ENCODE peak calls at places on chromosomes 7 and 10, in eight cellular contexts. D is Calu3; T is stimulated activated naive B cell treated with anti-CD40 and anti-IgM and Interleukin-4, amounts not matched to agents 10 μg/mL and 1 μg/mL and 100 μg/mL, for 72 hours; C is SIG-M5; X is activated naive CD4-positive, alpha-beta T cell; O is transverse colon; E is CD8-positive, alpha-beta memory T cell; P is left ventricle myocardium superior. V is an unnamed sample.
A peak's percentile ranks its signal among the peaks of the same experiment; 100 is the strongest.

GRCh38 chr7:16695621-16696237 is 49.7 kb downstream of the BZW2 start:
- DNase-seq in C (no peak), X (no peak), P (no peak), D (peak; percentile 71), T (no peak), E (no peak), O (peak; percentile 14), V (no peak)

GRCh38 chr7:17062433-17063383 is 180.9 kb upstream of the AGR3 start:
- DNase-seq in D (no peak), X (no peak), C (no peak), E (no peak), T (no peak), P (no peak), O (no peak), V (no peak)

GRCh38 chr7:158834799-158835784 is 5.8 kb upstream of the ESYT2 start:
- DNase-seq in E (no peak), C (no peak), O (no peak), P (no peak), D (no peak), X (no peak), T (no peak), V (no peak)

GRCh38 chr10:17428096-17428615 is 26.2 kb downstream of the ST8SIA6 start:
- DNase-seq in O (no peak), D (no peak), E (no peak), T (no peak), X (no peak), C (no peak), P (no peak), V (no peak)

GRCh38 chr7:158355456-158356065 is 232.1 kb downstream of the PTPRN2 start:
- DNase-seq in X (no peak), P (peak; percentile 15), E (no peak), D (no peak), C (no peak), T (no peak), O (no peak), V (no peak)

GRCh38 chr7:143383642-143383957 is 2.5 kb downstream of the ZYX start:
- DNase-seq in C (no peak), D (no peak), E (peak; percentile 30), T (no peak), P (no peak), X (no peak), O (no peak), V (no peak)

GRCh38 chr10:58943234-58943633 is 233.2 kb upstream of the PHYHIPL start:
- DNase-seq in X (no peak), E (no peak), T (no peak), O (no peak), P (no peak), C (no peak), D (no peak), V (no peak)

GRCh38 chr7:44046321-44047061 is 2.0 kb downstream of the DBNL start:
- DNase-seq in O (no peak), E (peak; percentile 47), D (no peak), T (peak; percentile 81), C (peak; percentile 60), X (no peak), P (no peak), V (no peak)

GRCh38 chr7:23811540-23811939 is 101.5 kb downstream of the STK31 start:
- DNase-seq in P (no peak), E (no peak), D (no peak), X (no peak), C (no peak), O (no peak), T (no peak), V (no peak)

GRCh38 chr10:99329238-99329890 is at the start of gene CNNM1:
- DNase-seq in E (no peak), O (no peak), X (peak; percentile 2), P (peak; percentile 31), D (peak; percentile 49), T (peak; percentile 6), C (no peak), V (peak; percentile 43)

GRCh38 chr7:66557214-66558200 is 71.2 kb upstream of the KCTD7 start:
- DNase-seq in T (peak; percentile 41), P (peak; percentile 86), O (peak; percentile 78), E (peak; percentile 79), X (peak; percentile 74), C (no peak), D (peak; percentile 73), V (peak; percentile 85)

GRCh38 chr10:55091691-55092328 is 290.8 kb upstream of the PCDH15 start:
- DNase-seq in T (no peak), X (no peak), C (no peak), P (no peak), E (no peak), D (peak; percentile 11), O (no peak), V (no peak)

GRCh38 chr7:145681646-145682045 is 435.0 kb upstream of the CNTNAP2 start:
- DNase-seq in T (no peak), C (no peak), E (no peak), X (no peak), O (no peak), P (no peak), D (no peak), V (no peak)

GRCh38 chr10:74000892-74001669 is 3.2 kb downstream of the VCL start:
- DNase-seq in O (no peak), E (no peak), C (no peak), X (no peak), D (no peak), P (no peak), T (no peak), V (no peak)

GRCh38 chr10:115026041-115026779 is 67.0 kb upstream of the ATRNL1 start:
- DNase-seq in P (no peak), C (no peak), T (no peak), X (no peak), D (no peak), E (no peak), O (no peak), V (no peak)

GRCh38 chr10:7606977-7607404 is 59.8 kb downstream of the ITIH5 start:
- DNase-seq in T (no peak), X (no peak), O (no peak), D (no peak), E (no peak), C (no peak), P (peak; percentile 36), V (peak; percentile 50)

GRCh38 chr10:11330383-11331020 is 280.9 kb downstream of the USP6NL start:
- DNase-seq in C (no peak), T (no peak), E (no peak), O (no peak), X (no peak), P (no peak), D (no peak), V (no peak)

GRCh38 chr10:123889821-123890220 is 1.8 kb downstream of the CPXM2 start:
- DNase-seq in C (no peak), P (no peak), O (no peak), D (no peak), X (no peak), E (no peak), T (no peak), V (no peak)

GRCh38 chr7:138891446-138891810 is 89.8 kb downstream of the KIAA1549 start:
- DNase-seq in O (no peak), T (no peak), P (no peak), E (no peak), X (no peak), D (no peak), C (no peak), V (no peak)

GRCh38 chr7:108875139-108875538 is 305.5 kb downstream of the DNAJB9 start:
- DNase-seq in X (no peak), O (no peak), E (no peak), T (no peak), C (no peak), P (no peak), D (no peak), V (no peak)

GRCh38 chr7:46290374-46291061 is 369.4 kb upstream of the IGFBP3 start:
- DNase-seq in D (no peak), P (no peak), O (no peak), E (no peak), T (no peak), X (no peak), C (no peak), V (no peak)

V was measured in Right ventricle myocardium superior.